ENCODE peak calls at places on chromosomes 13 and 19, in eight cellular contexts. K is right lobe of liver, F is fibroblast of lung, O is fibroblast of mammary gland, P is dorsolateral prefrontal cortex, S is osteoblast, R is A549, D is epithelial cell of esophagus. J is an unnamed sample.

GRCh38 chr19:21314676-21315075 is 14.5 kb downstream of the ZNF708 start:
- DNase-seq in K (no peak), F (peak; percentile 37), O (peak; percentile 44), P (no peak), S (no peak), R (no peak), D (no peak), J (peak; percentile 38)

GRCh38 chr19:53634768-53635167 is 3.0 kb downstream of the DPRX start:
- DNase-seq in K (no peak), F (no peak), O (no peak), P (no peak), S (no peak), R (no peak), D (no peak), J (no peak)

GRCh38 chr13:55493297-55493696 is 1647.4 kb upstream of the PRR20A start:
- DNase-seq in K (no peak), F (no peak), O (no peak), P (no peak), S (no peak), R (no peak), D (no peak), J (no peak)

GRCh38 chr13:40981361-40981760 is 37.8 kb downstream of the ELF1 start:
- DNase-seq in K (no peak), F (no peak), O (peak; percentile 26), P (no peak), S (no peak), R (no peak), D (no peak), J (peak; percentile 47)

GRCh38 chr19:48510421-48511268 is 990 bp downstream of the LMTK3 start:
- DNase-seq in K (peak; percentile 57), F (peak; percentile 33), O (peak; percentile 46), P (peak; percentile 89), S (peak; percentile 88), R (no peak), D (peak; percentile 58), J (peak; percentile 51)

GRCh38 chr19:7494416-7495098 is 5.7 kb upstream of the PEX11G start:
- DNase-seq in K (peak; percentile 55), F (peak; percentile 31), O (peak; percentile 18), P (peak; percentile 87), S (peak; percentile 87), R (no peak), D (peak; percentile 85), J (peak; percentile 58)

GRCh38 chr19:51317381-51317780 is 5.9 kb downstream of the IGLON5 start:
- DNase-seq in K (no peak), F (no peak), O (no peak), P (no peak), S (peak; percentile 39), R (no peak), D (no peak), J (no peak)

GRCh38 chr13:26220575-26220974 is 1.5 kb downstream of the RNF6 start:
- DNase-seq in K (no peak), F (peak; percentile 71), O (peak; percentile 69), P (no peak), S (no peak), R (no peak), D (peak; percentile 83), J (peak; percentile 54)

GRCh38 chr19:43596842-43597461 is 557 bp downstream of the ZNF576 start:
- DNase-seq in K (peak; percentile 24), F (peak; percentile 14), O (no peak), P (no peak), S (peak; percentile 81), R (no peak), D (no peak), J (no peak)

GRCh38 chr19:46115396-46116109 is 8.9 kb downstream of the IGFL3 start:
- DNase-seq in K (no peak), F (peak; percentile 94), O (peak; percentile 79), P (no peak), S (peak; percentile 85), R (peak; percentile 70), D (peak; percentile 94), J (peak; percentile 61)

GRCh38 chr13:77429320-77430142 is 102.6 kb upstream of the MYCBP2 start:
- DNase-seq in K (no peak), F (peak; percentile 78), O (peak; percentile 64), P (no peak), S (peak; percentile 47), R (no peak), D (peak; percentile 15), J (no peak)

GRCh38 chr13:61900033-61900432 is 484.4 kb upstream of the PCDH20 start:
- DNase-seq in K (no peak), F (no peak), O (no peak), P (no peak), S (no peak), R (no peak), D (no peak), J (no peak)

GRCh38 chr19:55692681-55693081 is 17.7 kb downstream of the EPN1 start:
- DNase-seq in K (no peak), F (no peak), O (no peak), P (peak; percentile 33), S (peak; percentile 83), R (no peak), D (no peak), J (no peak)

GRCh38 chr19:2443785-2444182 is 13.0 kb downstream of the LMNB2 start:
- DNase-seq in K (no peak), F (no peak), O (no peak), P (no peak), S (no peak), R (no peak), D (no peak), J (no peak)
- TF ChIP-seq CTCF in K (no peak), F (no peak), O (no peak), P (no peak), S (no peak), R (no peak), D (no peak), J (no peak)

GRCh38 chr19:12840091-12841079 is 2.1 kb downstream of the MAST1 start:
- DNase-seq in K (peak; percentile 60), F (peak; percentile 47), O (peak; percentile 74), P (peak; percentile 64), S (peak; percentile 94), R (no peak), D (peak; percentile 96), J (peak; percentile 50)

GRCh38 chr19:12838893-12839656 is 760 bp downstream of the MAST1 start:
- DNase-seq in K (no peak), F (no peak), O (no peak), P (no peak), S (no peak), R (no peak), D (no peak), J (no peak)

GRCh38 chr19:12837225-12837624 is 1.1 kb upstream of the MAST1 start:
- DNase-seq in K (no peak), F (no peak), O (no peak), P (no peak), S (peak; percentile 74), R (no peak), D (peak; percentile 72), J (no peak)

GRCh38 chr19:12836529-12836863 is 1.8 kb upstream of the MAST1 start:
- DNase-seq in K (no peak), F (no peak), O (no peak), P (no peak), S (no peak), R (no peak), D (no peak), J (no peak)

GRCh38 chr19:12838182-12838890 is at the start of gene MAST1:
- DNase-seq in K (no peak), F (no peak), O (no peak), P (peak; percentile 76), S (peak; percentile 98), R (no peak), D (peak; percentile 56), J (no peak)
- H3K4me3 ChIP-seq in K (no peak within 1 kb of the TSS), F (peak within 1 kb of the TSS; percentile 28), O (no peak within 1 kb of the TSS), P (peak within 1 kb of the TSS; percentile 33), S (no peak within 1 kb of the TSS), R (peak within 1 kb of the TSS; percentile 78), D (peak within 1 kb of the TSS; percentile 27), J (peak within 1 kb of the TSS; percentile 25)

DNA sequence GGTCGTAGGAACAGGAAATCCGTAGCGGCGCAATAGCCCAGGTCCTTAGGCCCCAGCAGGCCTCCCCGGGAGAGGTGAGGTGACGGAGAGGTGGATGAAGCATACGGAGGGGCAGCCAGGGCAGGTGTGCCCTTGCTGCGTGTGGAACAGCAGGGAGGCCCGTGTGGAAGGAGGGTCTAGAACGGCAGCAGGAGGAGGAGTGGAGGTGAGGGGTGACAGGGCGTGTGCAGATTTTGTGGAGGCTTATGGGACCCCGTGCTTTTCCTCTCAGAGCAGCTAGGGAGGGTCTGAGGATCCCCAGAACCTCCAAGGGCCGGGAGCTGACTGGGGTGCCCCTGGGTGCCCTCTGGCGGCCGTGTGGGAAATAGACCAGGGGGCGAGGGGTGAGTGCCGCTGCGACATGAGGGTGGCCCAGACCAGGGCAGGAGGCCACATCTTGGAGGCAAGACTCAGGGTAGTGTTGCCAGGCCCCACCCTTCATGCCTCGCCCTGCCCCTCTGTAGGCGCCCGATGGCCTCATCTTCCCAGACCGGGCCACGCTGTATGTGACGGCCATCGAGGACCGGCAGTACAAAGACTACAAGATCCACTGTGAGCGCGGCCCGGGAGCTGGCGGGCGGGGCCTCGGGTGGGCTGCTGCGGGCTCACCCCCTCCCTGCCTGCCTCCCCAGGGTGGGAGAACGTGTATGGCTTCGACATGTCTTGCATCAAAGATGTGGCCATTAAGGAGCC is 5.0 kb upstream of the ADM5 start:
- DNase-seq in K (no peak), F (no peak), O (no peak), P (no peak), S (peak; percentile 92), R (peak; percentile 75), D (no peak), J (no peak)
- TF ChIP-seq CTCF in K (peak; percentile 34), F (no peak), O (peak; percentile 34), P (no peak), S (peak; percentile 40), R (peak; percentile 65), D (peak; percentile 64), J (peak; percentile 61)

GRCh38 chr13:97471721-97472120 is 37.8 kb downstream of the RAP2A start:
- DNase-seq in K (no peak), F (no peak), O (no peak), P (no peak), S (no peak), R (no peak), D (no peak), J (no peak)

GRCh38 chr13:97466782-97467181 is 32.8 kb downstream of the RAP2A start:
- DNase-seq in K (no peak), F (no peak), O (no peak), P (no peak), S (no peak), R (no peak), D (no peak), J (no peak)

GRCh38 chr13:97468331-97468730 is 34.4 kb downstream of the RAP2A start:
- DNase-seq in K (no peak), F (no peak), O (peak; percentile 17), P (no peak), S (peak; percentile 31), R (no peak), D (no peak), J (peak; percentile 90)
- H3K4me3 ChIP-seq in K (no peak overlapping the region), F (no peak overlapping the region), O (no peak overlapping the region), P (no peak overlapping the region), S (no peak overlapping the region), R (no peak overlapping the region), D (no peak overlapping the region), J (no peak overlapping the region)

J was measured in fibroblast of the aortic adventitia.